ENCODE peak calls at places on chromosomes 2 and 18, in five cellular contexts. M is stomach, Q is cardiac muscle cell, N is neuronal stem cell, C is Peyer's patch. U is an unnamed sample.

GRCh38 chr18:21831413-21831831 is 90.8 kb downstream of the MIB1 start:
- DNase-seq in C (no peak), Q (peak), M (no peak), N (no peak), U (peak)

GRCh38 chr2:9095690-9096089 is 92.2 kb upstream of the MBOAT2 start:
- DNase-seq in C (no peak), M (peak), Q (peak), N (no peak), U (peak)

GRCh38 chr2:207334309-207334630 is 168.5 kb upstream of the KLF7 start:
- DNase-seq in N (no peak), Q (no peak), C (no peak), M (no peak), U (no peak)

GRCh38 chr18:55477537-55478300 is 110.3 kb downstream of the TCF4 start:
- DNase-seq in M (no peak), Q (peak), N (no peak), C (no peak), U (no peak)

GRCh38 chr2:25165992-25166618 is 2.3 kb downstream of the POMC start:
- DNase-seq in Q (peak), C (peak), N (no peak), M (peak), U (no peak)

GRCh38 chr2:105287692-105288091 is 41.8 kb downstream of the TGFBRAP1 start:
- DNase-seq in M (peak), Q (peak), C (no peak), N (peak), U (no peak)

GRCh38 chr2:180246281-180246680 is 239.2 kb upstream of the CWC22 start:
- DNase-seq in C (no peak), N (no peak), Q (no peak), M (no peak), U (no peak)

GRCh38 chr2:174878537-174879147 is 114.4 kb upstream of the CHRNA1 start:
- DNase-seq in M (no peak), C (no peak), N (no peak), Q (peak), U (no peak)

GRCh38 chr2:159224061-159224813 is 62.3 kb downstream of the WDSUB1 start:
- DNase-seq in C (no peak), Q (no peak), M (no peak), N (no peak), U (no peak)
- H3K27ac ChIP-seq in C (no peak), Q (no peak), M (peak), N (no peak), U (no peak)

DNA sequence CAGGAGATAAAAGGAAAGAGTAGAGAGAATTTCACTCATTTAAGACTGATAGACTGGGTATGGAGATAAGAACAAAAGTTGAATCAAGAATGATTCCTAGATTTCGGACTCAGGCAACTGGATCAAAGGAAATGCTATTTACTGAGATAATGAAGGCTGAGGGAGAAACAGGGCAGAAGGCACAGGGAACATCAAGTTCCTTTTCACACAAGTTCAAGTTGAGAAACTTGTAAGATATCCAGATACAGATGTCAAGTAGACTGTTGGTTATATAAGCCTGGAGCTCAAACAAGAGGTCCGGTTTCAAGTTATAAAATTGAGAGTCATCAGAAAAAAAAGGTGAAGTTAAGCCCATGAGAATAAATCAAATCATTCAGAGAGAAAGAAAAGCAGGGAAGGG is 360.8 kb downstream of the TNS1 start:
- DNase-seq in Q (no peak), M (no peak), C (no peak), N (no peak), U (no peak)
- H3K27ac ChIP-seq in Q (no peak), M (peak), C (peak), N (no peak), U (no peak)

DNA sequence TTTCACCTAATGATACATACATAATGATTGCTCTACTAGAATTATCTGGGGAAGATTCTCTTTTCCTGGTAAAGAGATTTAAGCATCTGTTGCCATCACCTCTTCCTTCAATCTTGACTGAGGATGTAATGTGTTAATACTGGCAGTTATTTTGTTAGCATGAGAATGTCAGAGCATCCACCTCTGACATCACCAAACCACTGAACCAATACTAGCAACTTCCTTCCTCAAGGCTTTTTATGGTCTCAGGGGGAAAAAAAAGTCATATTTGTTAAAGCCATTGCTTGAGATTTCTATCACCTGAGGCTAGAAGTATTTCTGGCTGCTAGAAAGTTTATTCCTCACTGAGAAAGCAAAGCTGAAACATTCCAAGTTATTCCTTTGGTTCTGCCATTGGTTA is 48.5 kb downstream of the DSEL start:
- DNase-seq in M (no peak), C (no peak), N (no peak), Q (no peak), U (no peak)
- H3K27ac ChIP-seq in M (no peak), C (no peak), N (no peak), Q (no peak), U (no peak)

DNA sequence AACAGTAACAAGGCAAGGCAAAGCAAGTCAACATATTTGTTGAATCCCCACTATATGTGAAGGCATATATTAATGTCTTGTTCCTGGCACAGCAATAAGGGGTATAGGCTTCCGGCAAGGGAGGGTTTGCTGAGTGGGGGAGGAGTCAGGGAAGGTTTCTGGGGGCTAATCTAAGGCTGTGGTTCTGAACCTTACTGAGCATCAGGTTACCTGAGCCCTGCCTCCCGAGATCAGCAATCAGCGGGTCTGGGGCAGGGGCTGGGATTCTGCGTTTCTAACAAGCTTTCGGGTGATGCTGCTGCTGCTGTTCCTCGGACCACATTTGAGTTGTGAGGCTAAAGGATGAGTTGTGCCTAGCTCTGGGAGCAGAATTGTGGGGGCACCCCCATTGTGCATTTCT is 401.7 kb upstream of the SPRED2 start:
- DNase-seq in Q (no peak), N (no peak), M (no peak), C (no peak), U (no peak)
- H3K27ac ChIP-seq in Q (no peak), N (no peak), M (no peak), C (no peak), U (no peak)

GRCh38 chr18:13565228-13565627 is 161.1 kb downstream of the FAM210A start:
- DNase-seq in N (no peak), M (no peak), C (no peak), Q (no peak), U (peak)
- H3K27ac ChIP-seq in N (no peak), M (no peak), C (no peak), Q (no peak), U (peak)

GRCh38 chr2:204108301-204108700 is 171.7 kb downstream of the ICOS start:
- DNase-seq in Q (peak), N (peak), C (no peak), M (no peak), U (no peak)

GRCh38 chr2:204108874-204109295 is 172.3 kb downstream of the ICOS start:
- DNase-seq in M (no peak), N (no peak), Q (no peak), C (no peak), U (no peak)

GRCh38 chr2:204114294-204114693 is 177.7 kb downstream of the ICOS start:
- DNase-seq in M (no peak), C (no peak), N (no peak), Q (peak), U (no peak)

GRCh38 chr2:204110250-204111183 is 174.0 kb downstream of the ICOS start:
- DNase-seq in N (no peak), Q (peak), C (peak), M (peak), U (no peak)

DNA sequence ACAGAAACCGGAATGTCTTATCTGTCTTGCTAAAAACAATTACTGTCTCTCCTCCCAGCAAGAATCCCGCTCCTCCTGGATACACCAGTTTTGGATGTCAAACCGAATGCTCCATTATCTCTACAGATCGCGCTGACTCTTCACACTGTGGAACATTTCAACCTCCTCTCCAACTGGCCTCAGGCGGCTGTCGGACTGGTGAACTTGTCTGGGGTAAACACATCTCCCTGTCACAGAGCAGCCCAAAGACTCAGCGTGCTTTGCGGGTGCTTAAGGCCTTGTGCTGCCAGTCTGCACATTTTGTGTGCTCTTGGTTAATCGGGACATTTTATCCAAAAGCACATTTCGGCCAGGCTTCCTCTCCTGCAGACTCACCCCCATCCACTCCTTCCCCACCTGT is 173.1 kb downstream of the ICOS start:
- DNase-seq in M (no peak), C (no peak), N (no peak), Q (no peak), U (no peak)
- H3K27ac ChIP-seq in M (peak), C (no peak), N (no peak), Q (no peak), U (no peak)